ENCODE peak calls at places on chromosomes 3 and 15, in eight cellular contexts. L is tibial artery; B is K562; O is Peyer's patch; Z is CD4-positive, alpha-beta T cell; Q is AG04450; R is transverse colon; G is sigmoid colon. T is an unnamed sample.

GRCh38 chr3:18703798-18704197 is 278.7 kb upstream of the SATB1 start:
- DNase-seq in L (no peak), B (no peak), O (no peak), Z (no peak), Q (no peak), R (no peak), G (no peak), T (no peak)

GRCh38 chr3:16240229-16241023 is 24.3 kb downstream of the DPH3 start:
- DNase-seq in L (no peak), B (no peak), O (no peak), Z (no peak), Q (no peak), R (no peak), G (no peak), T (peak; percentile 60)

GRCh38 chr15:52132066-52132465 is 19.5 kb upstream of the BCL2L10 start:
- DNase-seq in L (no peak), B (no peak), O (no peak), Z (no peak), Q (no peak), R (no peak), G (no peak), T (no peak)

GRCh38 chr3:138845071-138845685 is 10.4 kb upstream of the PIK3CB start:
- DNase-seq in L (no peak), B (no peak), O (no peak), Z (no peak), Q (no peak), R (no peak), G (no peak), T (no peak)

GRCh38 chr15:100779331-100780207 is 100.1 kb upstream of the ALDH1A3 start:
- DNase-seq in L (peak; percentile 27), B (no peak), O (peak; percentile 8), Z (no peak), Q (no peak), R (no peak), G (peak; percentile 28), T (no peak)

GRCh38 chr3:88321696-88322095 is 171.9 kb downstream of the C3orf38 start:
- DNase-seq in L (no peak), B (no peak), O (no peak), Z (no peak), Q (no peak), R (no peak), G (no peak), T (no peak)

GRCh38 chr15:60076582-60077263 is 72.6 kb downstream of the FOXB1 start:
- DNase-seq in L (no peak), B (no peak), O (no peak), Z (no peak), Q (no peak), R (no peak), G (no peak), T (no peak)

GRCh38 chr3:184739594-184740505 is 28.0 kb upstream of the MAGEF1 start:
- DNase-seq in L (no peak), B (no peak), O (no peak), Z (no peak), Q (no peak), R (no peak), G (no peak), T (no peak)

GRCh38 chr15:77282333-77282732 is 137.6 kb downstream of the PEAK1 start:
- DNase-seq in L (no peak), B (no peak), O (no peak), Z (no peak), Q (peak; percentile 41), R (no peak), G (peak; percentile 69), T (no peak)

GRCh38 chr15:80531388-80532184 is 127.4 kb downstream of the ARNT2 start:
- DNase-seq in L (no peak), B (no peak), O (no peak), Z (no peak), Q (no peak), R (no peak), G (no peak), T (no peak)

GRCh38 chr3:111700054-111700453 is 104.9 kb upstream of the ZBED2 start:
- DNase-seq in L (no peak), B (no peak), O (no peak), Z (no peak), Q (no peak), R (no peak), G (no peak), T (no peak)

GRCh38 chr15:36682091-36682490 is 102.7 kb downstream of the CDIN1 start:
- DNase-seq in L (no peak), B (no peak), O (no peak), Z (no peak), Q (no peak), R (no peak), G (no peak), T (no peak)

GRCh38 chr15:87144775-87145174 is 1065.1 kb downstream of the AGBL1 start:
- DNase-seq in L (no peak), B (no peak), O (no peak), Z (no peak), Q (peak; percentile 33), R (no peak), G (no peak), T (no peak)

GRCh38 chr15:48149858-48150257 is 28.2 kb downstream of the MYEF2 start:
- DNase-seq in L (no peak), B (no peak), O (no peak), Z (no peak), Q (peak; percentile 26), R (no peak), G (no peak), T (peak; percentile 60)

GRCh38 chr3:34015204-34016142 is 217.0 kb downstream of the PDCD6IP start:
- DNase-seq in L (no peak), B (peak; percentile 62), O (no peak), Z (no peak), Q (no peak), R (no peak), G (no peak), T (no peak)

GRCh38 chr15:90213123-90213817 is 12.1 kb downstream of the SEMA4B start:
- DNase-seq in L (no peak), B (no peak), O (peak; percentile 76), Z (no peak), Q (no peak), R (peak; percentile 72), G (no peak), T (no peak)

GRCh38 chr15:90211440-90212168 is 10.5 kb downstream of the SEMA4B start:
- DNase-seq in L (no peak), B (no peak), O (peak; percentile 90), Z (no peak), Q (no peak), R (peak; percentile 90), G (no peak), T (peak; percentile 98)

GRCh38 chr15:90213818-90214204 is 12.7 kb downstream of the SEMA4B start:
- DNase-seq in L (no peak), B (no peak), O (peak; percentile 89), Z (no peak), Q (no peak), R (no peak), G (no peak), T (no peak)

GRCh38 chr15:90212221-90213079 is 11.3 kb downstream of the SEMA4B start:
- DNase-seq in L (no peak), B (no peak), O (no peak), Z (no peak), Q (no peak), R (peak; percentile 34), G (no peak), T (peak; percentile 73)

GRCh38 chr15:90214553-90215205 is 13.5 kb downstream of the SEMA4B start:
- DNase-seq in L (no peak), B (no peak), O (peak; percentile 73), Z (no peak), Q (no peak), R (no peak), G (no peak), T (no peak)
- TF ChIP-seq CTCF in L (no peak), B (no peak), O (peak; percentile 16), Z (no peak), Q (peak; percentile 53), R (peak; percentile 45), G (no peak), T (no peak)

DNA sequence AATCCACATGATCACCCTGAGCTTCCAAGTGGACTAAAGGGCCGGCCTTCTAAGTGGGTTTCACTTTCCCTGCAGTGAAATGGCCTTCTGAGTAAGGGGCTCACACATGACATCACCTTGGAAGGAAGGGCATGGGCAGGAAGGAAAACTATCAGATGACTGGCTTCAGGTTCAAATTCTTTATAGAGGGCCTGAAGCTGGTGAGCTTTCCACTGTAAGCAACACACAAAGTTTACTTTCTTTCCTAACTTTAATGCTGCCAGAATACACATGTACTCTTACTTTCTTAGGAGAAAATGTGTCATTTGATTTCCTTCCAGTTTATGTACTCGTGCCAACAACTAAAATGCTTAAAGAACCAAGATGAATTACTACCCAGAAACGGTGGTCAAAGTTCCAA is 475.6 kb downstream of the FOXP1 start:
- DNase-seq in L (no peak), B (no peak), O (no peak), Z (no peak), Q (no peak), R (no peak), G (no peak), T (no peak)
- H3K27ac ChIP-seq in L (peak overlapping the region; percentile 61), B (no peak overlapping the region), O (no peak overlapping the region), Z (no peak overlapping the region), Q (no peak overlapping the region), R (peak overlapping the region; percentile 71), G (peak overlapping the region; percentile 86), T (no peak overlapping the region)

DNA sequence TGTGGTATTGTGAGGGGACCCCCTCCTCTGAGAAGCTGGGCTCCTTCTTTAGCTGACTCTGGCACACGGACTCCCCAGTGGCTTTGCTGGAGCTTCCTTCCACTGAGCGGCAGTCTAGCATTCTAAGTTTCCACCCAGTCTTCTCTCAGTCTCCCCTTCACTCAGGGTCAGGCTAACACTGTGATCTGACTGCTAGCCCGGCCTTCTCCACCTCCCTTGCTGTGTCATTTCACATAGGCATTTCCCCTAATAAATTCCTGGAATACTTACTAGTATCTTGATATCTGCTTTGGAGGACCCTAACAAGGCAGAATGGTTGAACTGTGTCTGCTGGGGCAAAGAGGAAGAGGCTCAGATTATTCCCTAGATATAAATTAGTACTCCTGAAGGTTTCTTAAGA is 106.2 kb upstream of the THBS1 start:
- DNase-seq in L (no peak), B (no peak), O (no peak), Z (no peak), Q (no peak), R (no peak), G (no peak), T (no peak)
- TF ChIP-seq CTCF in L (no peak), B (no peak), O (no peak), Z (no peak), Q (no peak), R (no peak), G (no peak), T (no peak)

GRCh38 chr3:46843508-46843907 is 19.7 kb downstream of the MYL3 start:
- DNase-seq in L (no peak), B (no peak), O (no peak), Z (no peak), Q (no peak), R (no peak), G (no peak), T (no peak)

GRCh38 chr3:46845860-46846623 is 17.2 kb downstream of the MYL3 start:
- DNase-seq in L (peak; percentile 87), B (peak; percentile 80), O (peak; percentile 90), Z (peak; percentile 75), Q (peak; percentile 27), R (peak; percentile 79), G (peak; percentile 90), T (peak; percentile 7)

GRCh38 chr3:46844397-46844796 is 18.8 kb downstream of the MYL3 start:
- DNase-seq in L (no peak), B (no peak), O (no peak), Z (no peak), Q (no peak), R (no peak), G (no peak), T (no peak)

GRCh38 chr3:46845397-46845859 is 17.8 kb downstream of the MYL3 start:
- DNase-seq in L (peak; percentile 85), B (peak; percentile 39), O (no peak), Z (no peak), Q (peak; percentile 52), R (peak; percentile 65), G (peak; percentile 92), T (no peak)

GRCh38 chr3:46844851-46845250 is 18.4 kb downstream of the MYL3 start:
- DNase-seq in L (no peak), B (no peak), O (no peak), Z (no peak), Q (no peak), R (no peak), G (no peak), T (no peak)
- H3K27ac ChIP-seq in L (peak overlapping the region; percentile 73), B (no peak overlapping the region), O (peak overlapping the region; percentile 66), Z (no peak overlapping the region), Q (no peak overlapping the region), R (peak overlapping the region; percentile 77), G (peak overlapping the region; percentile 83), T (no peak overlapping the region)